ENCODE peak calls at places on chromosomes 5 and 9, in ten cellular contexts. P is tibial nerve; W is CD8-positive, alpha-beta memory T cell; K is right lobe of liver; B is left ventricle myocardium inferior; E is pancreas; Y is aorta; F is thoracic aorta; V is CD4-positive, alpha-beta memory T cell; D is heart right ventricle. Z is an unnamed sample. For H3K4me1 and H3K36me3, the result is how much of the 10 kb centered on the place peaks cover.

GRCh38 chr9:138118601-138119071 is 241.1 kb downstream of the CACNA1B start:
- DNase-seq in P (no peak), W (no peak), K (no peak), B (no peak), E (no peak), Y (no peak), F (no peak), V (no peak), D (no peak), Z (no peak)

GRCh38 chr9:113184509-113184908 is 33.7 kb downstream of the SLC31A2 start:
- DNase-seq in P (no peak), W (no peak), K (no peak), B (no peak), E (no peak), Y (no peak), F (no peak), V (no peak), D (no peak), Z (no peak)

GRCh38 chr9:114477642-114478041 is 27.6 kb downstream of the WHRN start:
- DNase-seq in P (no peak), W (no peak), K (no peak), B (no peak), E (no peak), Y (no peak), F (no peak), V (no peak), D (no peak), Z (no peak)

GRCh38 chr5:161535762-161536161 is 10.8 kb downstream of the GABRB2 start:
- DNase-seq in P (no peak), W (no peak), K (no peak), B (no peak), E (no peak), Y (no peak), F (no peak), V (no peak), D (no peak), Z (no peak)

GRCh38 chr9:104863180-104863883 is 64.6 kb downstream of the ABCA1 start:
- DNase-seq in P (peak), W (peak), K (no peak), B (no peak), E (no peak), Y (no peak), F (no peak), V (peak), D (no peak), Z (no peak)

GRCh38 chr9:1604942-1605560 is 410.1 kb upstream of the SMARCA2 start:
- DNase-seq in P (no peak), W (no peak), K (no peak), B (no peak), E (no peak), Y (no peak), F (no peak), V (no peak), D (no peak), Z (no peak)

GRCh38 chr5:178673801-178674200 is 47.0 kb upstream of the CLK4 start:
- DNase-seq in P (no peak), W (no peak), K (no peak), B (no peak), E (no peak), Y (no peak), F (no peak), V (no peak), D (no peak), Z (no peak)

GRCh38 chr5:66660401-66660800 is 64.2 kb downstream of the MAST4 start:
- DNase-seq in P (no peak), W (no peak), K (no peak), B (no peak), E (no peak), Y (no peak), F (no peak), V (no peak), D (no peak), Z (no peak)

GRCh38 chr9:69204869-69205268 is 30.8 kb downstream of the TJP2 start:
- DNase-seq in P (no peak), W (no peak), K (no peak), B (peak), E (no peak), Y (no peak), F (peak), V (no peak), D (no peak), Z (no peak)

GRCh38 chr5:58411372-58411771 is 48.5 kb downstream of the PLK2 start:
- DNase-seq in P (no peak), W (no peak), K (no peak), B (no peak), E (no peak), Y (no peak), F (no peak), V (no peak), D (no peak), Z (no peak)

GRCh38 chr5:88872971-88873370 is 10.0 kb downstream of the MEF2C start:
- DNase-seq in P (no peak), W (no peak), K (no peak), B (no peak), E (no peak), Y (no peak), F (no peak), V (no peak), D (no peak), Z (no peak)

GRCh38 chr9:37914154-37914551 is 10.2 kb upstream of the SLC25A51 start:
- DNase-seq in P (no peak), W (no peak), K (no peak), B (no peak), E (no peak), Y (no peak), F (no peak), V (no peak), D (no peak), Z (no peak)

GRCh38 chr5:6823996-6824395 is 110.8 kb downstream of the TENT4A start:
- DNase-seq in P (no peak), W (no peak), K (no peak), B (no peak), E (no peak), Y (no peak), F (no peak), V (no peak), D (no peak), Z (no peak)

GRCh38 chr9:35027871-35028270 is 38.3 kb downstream of the DNAJB5 start:
- DNase-seq in P (no peak), W (no peak), K (no peak), B (no peak), E (no peak), Y (no peak), F (no peak), V (no peak), D (no peak), Z (no peak)

GRCh38 chr9:25917593-25918426 is 239.6 kb upstream of the TUSC1 start:
- DNase-seq in P (no peak), W (no peak), K (no peak), B (no peak), E (no peak), Y (no peak), F (no peak), V (no peak), D (no peak), Z (no peak)

GRCh38 chr9:84716217-84716616 is 46.7 kb downstream of the NTRK2 start:
- DNase-seq in P (no peak), W (no peak), K (no peak), B (no peak), E (no peak), Y (no peak), F (no peak), V (no peak), D (no peak), Z (no peak)

GRCh38 chr5:146103594-146103993 is 1.8 kb downstream of the PLAC8L1 start:
- DNase-seq in P (no peak), W (no peak), K (no peak), B (no peak), E (no peak), Y (no peak), F (no peak), V (no peak), D (no peak), Z (no peak)

GRCh38 chr9:135468866-135469521 is 10.6 kb upstream of the PPP1R26 start:
- DNase-seq in P (no peak), W (no peak), K (no peak), B (no peak), E (no peak), Y (no peak), F (no peak), V (no peak), D (no peak), Z (no peak)

GRCh38 chr9:97993000-97993399 is 9.9 kb downstream of the ANP32B start:
- DNase-seq in P (no peak), W (no peak), K (no peak), B (no peak), E (no peak), Y (no peak), F (no peak), V (peak), D (no peak), Z (no peak)

GRCh38 chr9:124306098-124306735 is 48.5 kb downstream of the NEK6 start:
- DNase-seq in P (no peak), W (no peak), K (no peak), B (no peak), E (no peak), Y (no peak), F (no peak), V (no peak), D (no peak), Z (no peak)

GRCh38 chr9:76624381-76625048 is 139.7 kb upstream of the PCA3 start:
- DNase-seq in P (no peak), W (no peak), K (no peak), B (no peak), E (no peak), Y (no peak), F (no peak), V (no peak), D (no peak), Z (no peak)

GRCh38 chr9:4197548-4197947 is 102.3 kb downstream of the GLIS3 start:
- DNase-seq in P (no peak), W (no peak), K (no peak), B (no peak), E (no peak), Y (peak), F (no peak), V (no peak), D (no peak), Z (no peak)

GRCh38 chr5:77893225-77893860 is 117.2 kb upstream of the TBCA start:
- DNase-seq in P (no peak), W (no peak), K (no peak), B (no peak), E (no peak), Y (no peak), F (peak), V (no peak), D (no peak), Z (no peak)

GRCh38 chr5:22593592-22593991 is 259.6 kb downstream of the CDH12 start:
- DNase-seq in P (no peak), W (no peak), K (no peak), B (no peak), E (no peak), Y (no peak), F (no peak), V (no peak), D (no peak), Z (no peak)

GRCh38 chr5:43113546-43113945 is 7.2 kb upstream of the ZNF131 start:
- DNase-seq in P (no peak), W (no peak), K (no peak), B (no peak), E (no peak), Y (no peak), F (no peak), V (no peak), D (no peak), Z (no peak)

DNA sequence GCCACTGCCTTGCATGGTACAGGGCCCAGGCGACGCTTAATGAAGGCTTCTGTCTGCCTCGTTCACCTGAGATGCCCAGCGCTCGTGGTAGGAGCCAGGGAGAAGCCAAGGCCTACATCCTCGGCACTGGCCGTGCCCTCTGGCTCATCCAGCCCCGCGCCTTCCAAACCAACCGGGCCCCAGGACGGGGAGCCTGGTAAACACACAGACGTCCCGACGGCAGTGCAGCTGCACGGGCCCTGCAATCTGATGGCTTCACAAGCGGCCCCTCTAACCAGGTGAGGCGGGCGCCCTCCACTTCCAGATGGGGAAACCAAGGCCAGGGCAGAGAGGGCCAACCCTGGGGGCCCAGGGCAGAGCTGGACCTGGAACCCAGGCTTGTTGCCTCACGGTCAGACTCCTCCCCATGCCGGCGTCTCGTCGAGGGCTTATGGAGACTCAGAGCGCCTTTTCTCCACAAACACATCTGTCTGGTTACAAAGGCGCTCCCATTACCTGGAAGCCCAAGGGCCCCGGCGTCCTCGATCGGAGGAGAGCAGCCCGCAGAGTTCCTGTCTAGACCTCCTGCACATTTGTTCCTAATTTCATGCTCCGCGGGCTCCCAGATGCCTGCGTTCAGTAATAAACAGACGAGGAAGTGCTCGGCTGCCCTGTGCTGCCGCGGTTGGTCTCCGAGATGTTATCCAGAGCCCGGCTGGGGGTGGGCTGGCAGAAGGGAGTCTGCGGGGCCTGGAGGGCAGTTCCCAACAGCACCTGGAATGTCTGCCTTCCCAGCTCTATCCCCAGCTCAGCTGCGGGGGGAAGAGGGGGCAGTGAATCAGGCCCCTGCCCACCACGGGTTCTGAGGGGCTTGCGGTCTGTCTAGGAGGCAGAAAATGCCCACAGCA is 23.5 kb downstream of the FAM163B start:
- DNase-seq in P (no peak), W (no peak), K (no peak), B (no peak), E (no peak), Y (no peak), F (no peak), V (no peak), D (no peak), Z (no peak)
- H3K4me1 ChIP-seq in P (under half), W (under half), K (under half), B (half or more), E (under half), Y (under half), F (under half), V (under half), D (under half), Z (under half)

GRCh38 chr9:107243757-107244156 is 39.3 kb upstream of the RAD23B start:
- DNase-seq in P (no peak), W (no peak), K (no peak), B (no peak), E (no peak), Y (no peak), F (no peak), V (no peak), D (no peak), Z (no peak)
- H3K4me3 ChIP-seq in P (no peak), W (no peak), K (no peak), B (no peak), E (no peak), Y (no peak), F (no peak), V (no peak), D (no peak), Z (no peak)

GRCh38 chr5:98604301-98604700 is 169.2 kb upstream of the RGMB start:
- DNase-seq in P (no peak), W (no peak), K (no peak), B (no peak), E (no peak), Y (no peak), F (no peak), V (no peak), D (no peak), Z (no peak)

GRCh38 chr5:98599016-98599415 is 174.4 kb upstream of the RGMB start:
- DNase-seq in P (no peak), W (no peak), K (no peak), B (no peak), E (no peak), Y (no peak), F (no peak), V (no peak), D (no peak), Z (no peak)

GRCh38 chr5:98605010-98605425 is 168.4 kb upstream of the RGMB start:
- DNase-seq in P (no peak), W (no peak), K (no peak), B (no peak), E (no peak), Y (no peak), F (no peak), V (no peak), D (no peak), Z (no peak)

GRCh38 chr5:98603456-98603855 is 170.0 kb upstream of the RGMB start:
- DNase-seq in P (no peak), W (no peak), K (no peak), B (no peak), E (no peak), Y (no peak), F (no peak), V (no peak), D (no peak), Z (no peak)

DNA sequence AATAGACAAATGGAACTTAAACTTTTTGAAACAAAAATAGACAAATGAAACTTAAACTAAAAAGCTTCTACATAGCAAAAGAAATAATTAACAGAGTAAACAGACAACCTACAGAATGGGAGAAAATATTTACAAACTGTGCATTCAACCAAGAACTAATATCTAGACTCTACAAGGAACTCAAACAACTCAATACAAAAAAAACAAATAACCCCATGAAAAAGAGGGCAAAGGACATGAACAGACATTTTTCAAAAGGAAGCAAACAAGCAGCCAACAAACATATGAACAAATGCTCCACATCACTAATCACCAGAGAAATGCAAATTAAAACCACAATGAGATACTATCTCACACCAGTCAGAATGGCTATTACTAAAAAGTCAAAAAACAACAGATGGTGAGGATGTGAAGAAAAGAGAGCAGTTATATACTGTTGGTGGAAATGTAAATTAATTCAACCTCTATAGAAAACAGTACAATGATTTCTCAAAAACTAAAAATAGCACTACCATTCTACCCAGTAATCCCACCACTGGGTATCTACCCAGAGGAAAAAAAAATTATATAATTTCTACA is 170.8 kb upstream of the RGMB start:
- DNase-seq in P (no peak), W (no peak), K (no peak), B (no peak), E (no peak), Y (no peak), F (no peak), V (no peak), D (no peak), Z (no peak)
- H3K36me3 ChIP-seq in P (under half), W (under half), K (under half), B (under half), E (under half), Y (under half), F (under half), V (under half), D (under half), Z (under half)

GRCh38 chr5:181248277-181248676 is 4.6 kb upstream of the RACK1 start:
- DNase-seq in P (no peak), W (no peak), K (no peak), B (no peak), E (no peak), Y (no peak), F (no peak), V (no peak), D (no peak), Z (no peak)

GRCh38 chr5:181243521-181244307 is at the start of gene RACK1:
- DNase-seq in P (peak), W (peak), K (peak), B (peak), E (peak), Y (peak), F (peak), V (peak), D (peak), Z (no peak)

GRCh38 chr5:181245427-181246275 is 1.9 kb upstream of the RACK1 start:
- DNase-seq in P (no peak), W (no peak), K (peak), B (no peak), E (no peak), Y (no peak), F (no peak), V (no peak), D (no peak), Z (no peak)

GRCh38 chr5:181243020-181243520 is 636 bp downstream of the RACK1 start:
- DNase-seq in P (no peak), W (no peak), K (no peak), B (no peak), E (no peak), Y (peak), F (no peak), V (no peak), D (no peak), Z (no peak)

GRCh38 chr5:181246276-181247050 is 2.8 kb upstream of the RACK1 start:
- DNase-seq in P (peak), W (peak), K (peak), B (peak), E (peak), Y (peak), F (peak), V (peak), D (peak), Z (no peak)
- H3K4me1 ChIP-seq in P (under half), W (half or more), K (under half), B (half or more), E (under half), Y (under half), F (half or more), V (half or more), D (half or more), Z (half or more)

GRCh38 chr5:2747372-2748179 is 3.9 kb downstream of the IRX2 start:
- DNase-seq in P (no peak), W (no peak), K (no peak), B (no peak), E (no peak), Y (no peak), F (no peak), V (no peak), D (no peak), Z (no peak)

GRCh38 chr5:2746642-2747041 is 4.8 kb downstream of the IRX2 start:
- DNase-seq in P (no peak), W (no peak), K (no peak), B (no peak), E (no peak), Y (no peak), F (no peak), V (no peak), D (no peak), Z (no peak)

GRCh38 chr5:2749514-2750025 is 1.9 kb downstream of the IRX2 start:
- DNase-seq in P (no peak), W (no peak), K (no peak), B (no peak), E (no peak), Y (no peak), F (no peak), V (no peak), D (no peak), Z (no peak)

GRCh38 chr5:2748841-2749513 is 2.5 kb downstream of the IRX2 start:
- DNase-seq in P (no peak), W (no peak), K (no peak), B (no peak), E (no peak), Y (no peak), F (no peak), V (no peak), D (no peak), Z (no peak)

DNA sequence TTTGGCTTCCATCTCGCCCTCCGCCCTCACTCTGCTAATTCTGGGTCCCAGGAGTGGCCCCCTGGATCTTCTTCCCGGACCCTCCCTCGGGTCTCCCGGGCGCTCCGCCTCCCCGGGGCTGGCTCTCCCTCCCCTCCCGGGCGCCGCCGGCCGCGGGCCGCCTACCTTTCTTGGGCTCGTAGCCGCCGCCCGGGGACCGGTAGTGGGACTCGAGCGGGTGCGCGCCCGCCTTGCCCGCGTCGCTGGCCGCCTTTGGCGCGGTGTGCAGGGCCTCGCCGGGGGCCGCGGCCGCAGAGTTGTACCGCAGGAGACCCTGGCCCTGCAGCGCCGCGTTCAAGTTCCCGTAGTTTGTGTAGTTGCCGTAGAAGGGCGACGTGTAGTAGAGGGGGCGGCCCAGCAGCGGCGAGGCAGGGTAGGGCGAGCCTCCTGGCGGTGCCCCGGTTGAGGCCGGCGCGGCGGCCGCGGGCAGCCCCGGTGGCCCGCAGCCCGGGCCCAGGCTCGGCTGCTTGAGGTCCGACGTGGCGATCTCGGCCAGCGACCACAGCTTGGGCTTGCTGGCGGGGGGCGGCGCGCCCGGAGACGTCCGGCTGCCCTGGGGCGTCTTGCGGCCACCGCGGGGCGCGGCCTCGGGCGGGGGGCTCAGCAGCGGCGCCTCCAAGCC is 3.2 kb downstream of the IRX2 start:
- DNase-seq in P (no peak), W (no peak), K (no peak), B (no peak), E (no peak), Y (no peak), F (no peak), V (no peak), D (no peak), Z (no peak)
- H3K4me3 ChIP-seq in P (no peak), W (no peak), K (no peak), B (no peak), E (no peak), Y (no peak), F (no peak), V (no peak), D (no peak), Z (no peak)

Z was measured in esophagus squamous epithelium.